ENCODE peak calls at places on chromosomes 3 and 15, in four cellular contexts. D is ovary, A is A673, H is mesendoderm. N is an unnamed sample. For H3K27me3, the result is how much of the 10 kb centered on the place peaks cover.

GRCh38 chr15:37995461-37996347 is 61.3 kb downstream of the TMCO5A start:
- DNase-seq in D (no peak), H (peak), A (peak), N (no peak)

GRCh38 chr3:180646187-180646790 is 33.0 kb downstream of the CCDC39 start:
- DNase-seq in D (no peak), H (peak), A (peak), N (no peak)

GRCh38 chr3:190306513-190307163 is 15.6 kb downstream of the CLDN1 start:
- DNase-seq in H (no peak), D (no peak), A (no peak), N (no peak)

GRCh38 chr3:155448531-155448930 is 155.0 kb upstream of the STRIT1 start:
- DNase-seq in H (no peak), A (no peak), D (no peak), N (no peak)

GRCh38 chr3:128804017-128804816 is 75.2 kb upstream of the ACAD9 start:
- DNase-seq in A (peak), D (no peak), H (peak), N (no peak)

GRCh38 chr15:76330281-76330680 is 6.3 kb upstream of the ISL2 start:
- DNase-seq in A (peak), D (peak), H (peak), N (no peak)

GRCh38 chr15:35966781-35967180 is 420.8 kb upstream of the DPH6 start:
- DNase-seq in A (no peak), D (no peak), H (no peak), N (no peak)

GRCh38 chr3:48505146-48505545 is 1.2 kb upstream of the SHISA5 start:
- DNase-seq in D (no peak), H (no peak), A (no peak), N (no peak)

GRCh38 chr15:59062985-59063384 is 42.0 kb upstream of the CCNB2 start:
- DNase-seq in H (no peak), A (no peak), D (no peak), N (no peak)

GRCh38 chr3:151386063-151386462 is 1.5 kb upstream of the P2RY12 start:
- DNase-seq in H (no peak), D (no peak), A (peak), N (no peak)

GRCh38 chr3:138465451-138465850 is 31.0 kb downstream of the ESYT3 start:
- DNase-seq in H (no peak), D (no peak), A (no peak), N (no peak)

GRCh38 chr15:50819344-50819743 is 53.8 kb upstream of the SPPL2A start:
- DNase-seq in A (no peak), D (no peak), H (no peak), N (no peak)

GRCh38 chr3:58414538-58415197 is 19.0 kb downstream of the PDHB start:
- DNase-seq in A (peak), D (peak), H (peak), N (no peak)

GRCh38 chr15:65410036-65410435 is 12.7 kb downstream of the IGDCC4 start:
- DNase-seq in D (no peak), H (no peak), A (no peak), N (no peak)

GRCh38 chr15:42090375-42090774 is 4.0 kb downstream of the PLA2G4D start:
- DNase-seq in H (no peak), A (no peak), D (no peak), N (no peak)

GRCh38 chr3:73043414-73043813 is 18.0 kb upstream of the EBLN2 start:
- DNase-seq in D (no peak), H (no peak), A (no peak), N (no peak)

GRCh38 chr3:53065841-53066480 is 20.1 kb upstream of the SFMBT1 start:
- DNase-seq in D (no peak), A (no peak), H (no peak), N (no peak)

GRCh38 chr15:80727196-80727595 is 32.1 kb downstream of the ABHD17C start:
- DNase-seq in D (no peak), A (no peak), H (peak), N (no peak)

GRCh38 chr3:183907911-183908331 is 23.2 kb upstream of the PARL start:
- DNase-seq in H (no peak), D (no peak), A (no peak), N (no peak)

GRCh38 chr3:194592798-194593752 is 40.1 kb downstream of the TMEM44 start:
- DNase-seq in D (no peak), H (no peak), A (peak), N (no peak)

GRCh38 chr3:179355996-179356395 is 8.5 kb downstream of the MFN1 start:
- DNase-seq in H (no peak), D (no peak), A (no peak), N (no peak)

GRCh38 chr3:127970966-127971592 is 56.0 kb downstream of the KBTBD12 start:
- DNase-seq in H (peak), A (peak), D (no peak), N (peak)

GRCh38 chr3:105905328-105905727 is 36.5 kb upstream of the CBLB start:
- DNase-seq in D (no peak), A (no peak), H (no peak), N (no peak)

GRCh38 chr3:177499779-177500423 is 302.6 kb upstream of the TBL1XR1 start:
- DNase-seq in H (no peak), A (no peak), D (no peak), N (no peak)

GRCh38 chr3:43304126-43304525 is 17.8 kb downstream of the SNRK start:
- DNase-seq in D (no peak), A (no peak), H (no peak), N (no peak)

GRCh38 chr3:130894130-130894872 is 417 bp downstream of the ATP2C1 start:
- DNase-seq in A (peak), H (no peak), D (peak), N (no peak)

GRCh38 chr3:157388976-157389375 is 47.7 kb upstream of the PTX3 start:
- DNase-seq in A (no peak), D (no peak), H (no peak), N (no peak)

GRCh38 chr3:119443179-119443578 is 20.2 kb downstream of the TMEM39A start:
- DNase-seq in H (no peak), D (no peak), A (no peak), N (no peak)

GRCh38 chr3:153595186-153595815 is 433.3 kb downstream of the RAP2B start:
- DNase-seq in A (peak), D (no peak), H (peak), N (peak)

GRCh38 chr3:150528359-150528797 is 17.9 kb downstream of the SERP1 start:
- DNase-seq in D (no peak), H (no peak), A (peak), N (no peak)

GRCh38 chr3:174958671-174959328 is 99.7 kb downstream of the NAALADL2 start:
- DNase-seq in D (no peak), H (no peak), A (no peak), N (no peak)

GRCh38 chr3:18809640-18810305 is 338.5 kb upstream of the KCNH8 start:
- DNase-seq in H (no peak), A (no peak), D (no peak), N (no peak)

GRCh38 chr15:67025719-67026118 is 39.7 kb upstream of the SMAD3 start:
- DNase-seq in A (peak), D (peak), H (no peak), N (no peak)

GRCh38 chr3:131840151-131840797 is 194.5 kb downstream of the CPNE4 start:
- DNase-seq in D (no peak), H (no peak), A (peak), N (no peak)

GRCh38 chr15:70442211-70442610 is 321.1 kb downstream of the UACA start:
- DNase-seq in A (no peak), D (no peak), H (no peak), N (no peak)
- H3K27me3 ChIP-seq in A (under half), D (under half), H (under half), N (under half)

GRCh38 chr3:124619887-124620599 is 110.2 kb upstream of the UMPS start:
- DNase-seq in D (no peak), H (no peak), A (no peak), N (no peak)
- H3K27ac ChIP-seq in D (no peak), H (no peak), A (no peak), N (no peak)

GRCh38 chr3:123371859-123372767 is 76.8 kb downstream of the ADCY5 start:
- DNase-seq in D (peak), H (no peak), A (no peak), N (no peak)
- H3K27me3 ChIP-seq in D (under half), H (under half), A (under half), N (under half)

GRCh38 chr3:170421147-170421641 is 2.5 kb downstream of the CLDN11 start:
- DNase-seq in A (no peak), D (peak), H (no peak), N (no peak)
- H3K27ac ChIP-seq in A (no peak), D (peak), H (no peak), N (no peak)

GRCh38 chr15:33005582-33005981 is 188.9 kb downstream of the FMN1 start:
- DNase-seq in A (no peak), D (no peak), H (no peak), N (no peak)

GRCh38 chr15:33009603-33010002 is 184.9 kb downstream of the FMN1 start:
- DNase-seq in H (no peak), D (no peak), A (no peak), N (no peak)

GRCh38 chr15:33009026-33009425 is 185.5 kb downstream of the FMN1 start:
- DNase-seq in D (no peak), H (no peak), A (no peak), N (no peak)

GRCh38 chr15:33008284-33009011 is 186.1 kb downstream of the FMN1 start:
- DNase-seq in A (no peak), D (no peak), H (no peak), N (no peak)

GRCh38 chr15:33007295-33007855 is 187.1 kb downstream of the FMN1 start:
- DNase-seq in H (peak), D (no peak), A (peak), N (peak)
- H3K27me3 ChIP-seq in H (under half), D (under half), A (under half), N (under half)

DNA sequence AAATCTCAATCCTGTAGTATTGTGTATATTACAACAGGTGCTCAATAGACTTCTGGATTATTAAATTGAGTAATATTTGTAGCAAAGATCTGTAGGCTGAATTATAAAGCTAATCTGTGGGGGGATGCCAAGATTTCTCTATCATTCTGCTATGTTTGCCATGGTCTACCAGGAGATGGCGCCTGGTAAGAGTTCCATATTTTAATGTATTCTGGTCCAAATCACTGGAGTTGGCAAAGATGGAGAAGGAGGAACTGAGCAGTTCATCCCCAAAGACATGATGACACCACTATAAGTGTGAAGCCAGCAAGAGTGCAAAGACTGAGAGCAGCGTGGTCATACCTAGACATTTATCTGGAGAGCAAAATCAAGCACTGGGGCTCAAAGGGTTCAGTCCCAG is 340.8 kb upstream of the TPRG1 start:
- DNase-seq in D (no peak), H (no peak), A (peak), N (no peak)
- H3K27ac ChIP-seq in D (no peak), H (no peak), A (no peak), N (no peak)

GRCh38 chr15:91263632-91264477 is 163.8 kb downstream of the SV2B start:
- DNase-seq in A (no peak), H (peak), D (no peak), N (no peak)

GRCh38 chr15:91258436-91258779 is 158.4 kb downstream of the SV2B start:
- DNase-seq in H (peak), A (no peak), D (no peak), N (no peak)

GRCh38 chr15:91264651-91265351 is 164.7 kb downstream of the SV2B start:
- DNase-seq in D (no peak), A (no peak), H (no peak), N (no peak)

GRCh38 chr15:91257755-91258435 is 157.8 kb downstream of the SV2B start:
- DNase-seq in A (no peak), D (no peak), H (no peak), N (no peak)

GRCh38 chr15:91261345-91261744 is 161.3 kb downstream of the SV2B start:
- DNase-seq in H (no peak), A (no peak), D (no peak), N (no peak)
- H3K27me3 ChIP-seq in H (under half), A (under half), D (under half), N (under half)

N was measured in iPS DF 6.9.